ENCODE peak calls at places on chromosomes 12 and 14, in five cellular contexts. One of them, this sample, is unnamed.

GRCh38 chr12:121990692-121991603 is 30.7 kb upstream of the BCL7A start:
- DNase-seq in upper lobe of right lung: no peak
- DNase-seq in SK-N-SH: no peak
- DNase-seq in IMR-90: peak; percentile 45
- DNase-seq in cardiac muscle cell: no peak
- DNase-seq in this sample: no peak

GRCh38 chr12:12872139-12872933 is 19.0 kb upstream of the GPRC5A start:
- DNase-seq in SK-N-SH: no peak
- DNase-seq in IMR-90: peak; percentile 88
- DNase-seq in upper lobe of right lung: no peak
- DNase-seq in cardiac muscle cell: no peak
- DNase-seq in this sample: peak; percentile 78

GRCh38 chr14:79436325-79436724 is 775.0 kb downstream of the DIO2 start:
- DNase-seq in cardiac muscle cell: no peak
- DNase-seq in upper lobe of right lung: no peak
- DNase-seq in IMR-90: peak; percentile 24
- DNase-seq in SK-N-SH: no peak
- DNase-seq in this sample: no peak

GRCh38 chr12:122395319-122395718 is 27.1 kb downstream of the CLIP1 start:
- DNase-seq in IMR-90: peak; percentile 95
- DNase-seq in upper lobe of right lung: no peak
- DNase-seq in SK-N-SH: peak; percentile 26
- DNase-seq in cardiac muscle cell: no peak
- DNase-seq in this sample: no peak

GRCh38 chr12:131795688-131796410 is 32.3 kb upstream of the MMP17 start:
- DNase-seq in IMR-90: no peak
- DNase-seq in cardiac muscle cell: no peak
- DNase-seq in SK-N-SH: no peak
- DNase-seq in upper lobe of right lung: peak; percentile 77
- DNase-seq in this sample: peak; percentile 78

GRCh38 chr12:92108651-92109050 is 37.0 kb downstream of the BTG1 start:
- DNase-seq in SK-N-SH: peak; percentile 20
- DNase-seq in IMR-90: peak; percentile 78
- DNase-seq in upper lobe of right lung: no peak
- DNase-seq in cardiac muscle cell: peak; percentile 47
- DNase-seq in this sample: peak; percentile 69

GRCh38 chr14:94025720-94026119 is 420 bp upstream of the OTUB2 start:
- DNase-seq in cardiac muscle cell: no peak
- DNase-seq in SK-N-SH: no peak
- DNase-seq in IMR-90: no peak
- DNase-seq in upper lobe of right lung: no peak
- DNase-seq in this sample: no peak

GRCh38 chr12:85681333-85681732 is 154.9 kb downstream of the RASSF9 start:
- DNase-seq in SK-N-SH: no peak
- DNase-seq in upper lobe of right lung: no peak
- DNase-seq in cardiac muscle cell: no peak
- DNase-seq in IMR-90: no peak
- DNase-seq in this sample: no peak

GRCh38 chr14:101525646-101526527 is 35.4 kb upstream of the DIO3 start:
- DNase-seq in upper lobe of right lung: no peak
- DNase-seq in cardiac muscle cell: peak; percentile 12
- DNase-seq in SK-N-SH: peak; percentile 75
- DNase-seq in IMR-90: no peak
- DNase-seq in this sample: peak; percentile 63

GRCh38 chr14:74647834-74648361 is 35.9 kb upstream of the LTBP2 start:
- DNase-seq in IMR-90: no peak
- DNase-seq in upper lobe of right lung: no peak
- DNase-seq in cardiac muscle cell: no peak
- DNase-seq in SK-N-SH: peak; percentile 47
- DNase-seq in this sample: peak; percentile 53

GRCh38 chr12:20527396-20528154 is 159.2 kb downstream of the PDE3A start:
- DNase-seq in IMR-90: peak; percentile 90
- DNase-seq in upper lobe of right lung: no peak
- DNase-seq in SK-N-SH: no peak
- DNase-seq in cardiac muscle cell: no peak
- DNase-seq in this sample: no peak

GRCh38 chr12:27177716-27178115 is 66.4 kb upstream of the STK38L start:
- DNase-seq in upper lobe of right lung: no peak
- DNase-seq in SK-N-SH: no peak
- DNase-seq in cardiac muscle cell: no peak
- DNase-seq in IMR-90: peak; percentile 80
- DNase-seq in this sample: no peak

GRCh38 chr14:103716091-103716801 is 636 bp downstream of the ZFYVE21 start:
- DNase-seq in cardiac muscle cell: no peak
- DNase-seq in IMR-90: no peak
- DNase-seq in SK-N-SH: peak; percentile 74
- DNase-seq in upper lobe of right lung: peak; percentile 81
- DNase-seq in this sample: no peak

GRCh38 chr14:55366271-55366670 is 45.4 kb downstream of the ATG14 start:
- DNase-seq in upper lobe of right lung: no peak
- DNase-seq in IMR-90: peak; percentile 85
- DNase-seq in cardiac muscle cell: no peak
- DNase-seq in SK-N-SH: no peak
- DNase-seq in this sample: no peak

GRCh38 chr12:116055895-116056607 is 221.4 kb downstream of the MED13L start:
- DNase-seq in cardiac muscle cell: no peak
- DNase-seq in upper lobe of right lung: no peak
- DNase-seq in SK-N-SH: no peak
- DNase-seq in IMR-90: no peak
- DNase-seq in this sample: no peak

GRCh38 chr14:56587701-56588100 is 8.1 kb downstream of the TMEM260 start:
- DNase-seq in cardiac muscle cell: no peak
- DNase-seq in upper lobe of right lung: no peak
- DNase-seq in IMR-90: no peak
- DNase-seq in SK-N-SH: no peak
- DNase-seq in this sample: no peak

GRCh38 chr14:61472801-61473376 is 151.5 kb downstream of the PRKCH start:
- DNase-seq in IMR-90: peak; percentile 24
- DNase-seq in cardiac muscle cell: no peak
- DNase-seq in upper lobe of right lung: no peak
- DNase-seq in SK-N-SH: no peak
- DNase-seq in this sample: peak; percentile 2

GRCh38 chr14:36773558-36773957 is 111.9 kb downstream of the PAX9 start:
- DNase-seq in upper lobe of right lung: no peak
- DNase-seq in cardiac muscle cell: no peak
- DNase-seq in SK-N-SH: no peak
- DNase-seq in IMR-90: peak; percentile 6
- DNase-seq in this sample: no peak

GRCh38 chr14:61475316-61475715 is 153.9 kb downstream of the PRKCH start:
- DNase-seq in cardiac muscle cell: peak; percentile 75
- DNase-seq in IMR-90: peak; percentile 84
- DNase-seq in SK-N-SH: no peak
- DNase-seq in upper lobe of right lung: no peak
- DNase-seq in this sample: no peak

GRCh38 chr12:59708059-59708458 is 112.2 kb downstream of the SLC16A7 start:
- DNase-seq in SK-N-SH: no peak
- DNase-seq in IMR-90: peak; percentile 77
- DNase-seq in cardiac muscle cell: no peak
- DNase-seq in upper lobe of right lung: no peak
- DNase-seq in this sample: no peak

GRCh38 chr12:94074216-94074969 is 74.0 kb upstream of the PLXNC1 start:
- DNase-seq in IMR-90: no peak
- DNase-seq in cardiac muscle cell: no peak
- DNase-seq in upper lobe of right lung: no peak
- DNase-seq in SK-N-SH: no peak
- DNase-seq in this sample: no peak

GRCh38 chr12:4147051-4147481 is 126.5 kb upstream of the CCND2 start:
- DNase-seq in SK-N-SH: no peak
- DNase-seq in IMR-90: no peak
- DNase-seq in cardiac muscle cell: no peak
- DNase-seq in upper lobe of right lung: no peak
- DNase-seq in this sample: peak; percentile 56

GRCh38 chr12:103840399-103840880 is 594 bp downstream of the NT5DC3 start:
- DNase-seq in SK-N-SH: peak; percentile 74
- DNase-seq in upper lobe of right lung: peak; percentile 65
- DNase-seq in IMR-90: peak; percentile 25
- DNase-seq in cardiac muscle cell: no peak
- DNase-seq in this sample: no peak

GRCh38 chr12:126719886-126720666 is 1546.9 kb upstream of the TMEM132C start:
- DNase-seq in IMR-90: no peak
- DNase-seq in upper lobe of right lung: no peak
- DNase-seq in cardiac muscle cell: peak; percentile 82
- DNase-seq in SK-N-SH: no peak
- DNase-seq in this sample: peak; percentile 36

GRCh38 chr14:22535126-22535525 is 53.9 kb downstream of the DAD1 start:
- DNase-seq in IMR-90: no peak
- DNase-seq in cardiac muscle cell: no peak
- DNase-seq in SK-N-SH: no peak
- DNase-seq in upper lobe of right lung: no peak
- DNase-seq in this sample: no peak

GRCh38 chr12:122942609-122943008 is 23.7 kb downstream of the ABCB9 start:
- DNase-seq in cardiac muscle cell: no peak
- DNase-seq in upper lobe of right lung: no peak
- DNase-seq in IMR-90: peak; percentile 31
- DNase-seq in SK-N-SH: no peak
- DNase-seq in this sample: no peak

GRCh38 chr14:80095623-80096022 is 115.7 kb downstream of the DIO2 start:
- DNase-seq in IMR-90: peak; percentile 85
- DNase-seq in upper lobe of right lung: no peak
- DNase-seq in cardiac muscle cell: no peak
- DNase-seq in SK-N-SH: no peak
- DNase-seq in this sample: no peak

GRCh38 chr14:75570797-75571196 is 7.6 kb upstream of the FLVCR2 start:
- DNase-seq in cardiac muscle cell: no peak
- DNase-seq in IMR-90: no peak
- DNase-seq in upper lobe of right lung: no peak
- DNase-seq in SK-N-SH: no peak
- DNase-seq in this sample: no peak

GRCh38 chr12:47071241-47071852 is 8.1 kb upstream of the PCED1B start:
- DNase-seq in upper lobe of right lung: no peak
- DNase-seq in cardiac muscle cell: peak; percentile 26
- DNase-seq in IMR-90: no peak
- DNase-seq in SK-N-SH: no peak
- DNase-seq in this sample: peak; percentile 81

GRCh38 chr14:92105073-92105844 is 1.1 kb downstream of the ATXN3 start:
- DNase-seq in SK-N-SH: no peak
- DNase-seq in IMR-90: peak; percentile 48
- DNase-seq in cardiac muscle cell: no peak
- DNase-seq in upper lobe of right lung: no peak
- DNase-seq in this sample: no peak

GRCh38 chr12:44375694-44376093 is 500.4 kb downstream of the NELL2 start:
- DNase-seq in cardiac muscle cell: no peak
- DNase-seq in SK-N-SH: no peak
- DNase-seq in upper lobe of right lung: no peak
- DNase-seq in IMR-90: no peak
- DNase-seq in this sample: no peak

GRCh38 chr12:2115101-2115845 is 62.5 kb downstream of the CACNA1C start:
- DNase-seq in IMR-90: no peak
- DNase-seq in cardiac muscle cell: no peak
- DNase-seq in upper lobe of right lung: peak; percentile 63
- DNase-seq in SK-N-SH: no peak
- DNase-seq in this sample: no peak

GRCh38 chr12:34605510-34605887 is 583.2 kb downstream of the ALG10 start:
- DNase-seq in IMR-90: no peak
- DNase-seq in cardiac muscle cell: no peak
- DNase-seq in upper lobe of right lung: no peak
- DNase-seq in SK-N-SH: peak; percentile 0
- DNase-seq in this sample: no peak

GRCh38 chr12:34604631-34605509 is 582.6 kb downstream of the ALG10 start:
- DNase-seq in SK-N-SH: peak; percentile 0
- DNase-seq in cardiac muscle cell: no peak
- DNase-seq in IMR-90: no peak
- DNase-seq in upper lobe of right lung: peak; percentile 46
- DNase-seq in this sample: no peak

GRCh38 chr12:34602213-34602940 is 580.1 kb downstream of the ALG10 start:
- DNase-seq in upper lobe of right lung: no peak
- DNase-seq in SK-N-SH: peak; percentile 0
- DNase-seq in IMR-90: no peak
- DNase-seq in cardiac muscle cell: no peak
- DNase-seq in this sample: no peak

GRCh38 chr12:34603382-34604035 is 581.2 kb downstream of the ALG10 start:
- DNase-seq in cardiac muscle cell: no peak
- DNase-seq in IMR-90: no peak
- DNase-seq in SK-N-SH: peak; percentile 0
- DNase-seq in upper lobe of right lung: no peak
- DNase-seq in this sample: no peak

GRCh38 chr12:34604227-34604626 is 581.9 kb downstream of the ALG10 start:
- DNase-seq in SK-N-SH: peak; percentile 0
- DNase-seq in IMR-90: no peak
- DNase-seq in upper lobe of right lung: peak; percentile 55
- DNase-seq in cardiac muscle cell: no peak
- DNase-seq in this sample: no peak
- H3K9me3 ChIP-seq in SK-N-SH: no peaks in the 10 kb centered on the region
- H3K9me3 ChIP-seq in IMR-90: peaks cover 62% of the 10 kb centered on the region
- H3K9me3 ChIP-seq in upper lobe of right lung: peaks cover 11% of the 10 kb centered on the region
- H3K9me3 ChIP-seq in cardiac muscle cell: no peaks in the 10 kb centered on the region
- H3K9me3 ChIP-seq in this sample: peaks cover 29% of the 10 kb centered on the region

GRCh38 chr12:34295366-34296142 is 273.3 kb downstream of the ALG10 start:
- DNase-seq in cardiac muscle cell: no peak
- DNase-seq in IMR-90: no peak
- DNase-seq in upper lobe of right lung: no peak
- DNase-seq in SK-N-SH: no peak
- DNase-seq in this sample: no peak
- H3K9me3 ChIP-seq in cardiac muscle cell: no peaks in the 10 kb centered on the region
- H3K9me3 ChIP-seq in IMR-90: peaks cover 73% of the 10 kb centered on the region
- H3K9me3 ChIP-seq in upper lobe of right lung: no peaks in the 10 kb centered on the region
- H3K9me3 ChIP-seq in SK-N-SH: no peaks in the 10 kb centered on the region
- H3K9me3 ChIP-seq in this sample: peaks cover 51% of the 10 kb centered on the region

GRCh38 chr14:53140585-53140984 is 12.5 kb downstream of the DDHD1 start:
- DNase-seq in upper lobe of right lung: no peak
- DNase-seq in IMR-90: no peak
- DNase-seq in cardiac muscle cell: no peak
- DNase-seq in SK-N-SH: no peak
- DNase-seq in this sample: no peak

GRCh38 chr14:53137559-53137958 is 15.6 kb downstream of the DDHD1 start:
- DNase-seq in SK-N-SH: no peak
- DNase-seq in IMR-90: no peak
- DNase-seq in upper lobe of right lung: no peak
- DNase-seq in cardiac muscle cell: no peak
- DNase-seq in this sample: no peak
- H3K9me3 ChIP-seq in SK-N-SH: peaks cover 31% of the 10 kb centered on the region
- H3K9me3 ChIP-seq in IMR-90: peaks cover 11% of the 10 kb centered on the region
- H3K9me3 ChIP-seq in upper lobe of right lung: peaks cover 45% of the 10 kb centered on the region
- H3K9me3 ChIP-seq in cardiac muscle cell: no peaks in the 10 kb centered on the region
- H3K9me3 ChIP-seq in this sample: peaks cover 63% of the 10 kb centered on the region

DNA sequence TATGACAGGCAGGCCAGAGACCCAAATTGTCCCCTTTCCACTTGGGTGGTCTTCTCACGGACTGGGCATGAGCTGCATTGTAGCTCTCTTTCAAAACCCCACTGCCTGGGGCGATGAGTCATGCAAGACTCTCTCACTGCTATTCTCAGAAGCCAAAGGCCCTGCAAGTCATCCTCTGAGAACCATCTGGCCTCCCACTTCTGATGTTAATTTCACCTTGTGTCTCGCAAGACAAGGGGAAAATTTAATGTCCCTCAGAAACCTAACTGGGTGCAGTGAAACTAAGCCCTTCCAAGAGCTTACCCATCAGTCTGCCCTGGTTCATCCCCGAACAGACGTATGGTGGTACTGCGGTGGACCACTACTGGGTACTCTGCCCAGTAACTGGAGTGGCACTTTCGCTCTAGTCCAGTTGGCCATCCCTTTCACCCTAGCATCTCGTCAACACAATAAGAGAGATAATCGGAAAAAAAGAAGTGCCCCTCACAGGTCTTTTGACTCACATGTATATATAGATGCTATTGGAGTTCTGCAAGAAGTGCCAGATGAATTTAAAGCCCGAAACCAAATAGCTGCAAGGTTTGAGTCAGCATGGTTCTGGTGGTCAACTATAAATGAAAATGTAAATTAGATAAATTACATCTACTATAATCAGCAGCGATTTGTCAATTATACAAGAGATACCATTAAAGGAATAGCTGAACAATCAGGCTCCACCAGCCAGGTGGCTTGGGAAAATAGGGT is 31.3 kb upstream of the LALBA start:
- DNase-seq in cardiac muscle cell: no peak
- DNase-seq in SK-N-SH: no peak
- DNase-seq in upper lobe of right lung: no peak
- DNase-seq in IMR-90: peak; percentile 47
- DNase-seq in this sample: peak; percentile 72
- H3K9me3 ChIP-seq in cardiac muscle cell: no peaks in the 10 kb centered on the region
- H3K9me3 ChIP-seq in SK-N-SH: no peaks in the 10 kb centered on the region
- H3K9me3 ChIP-seq in upper lobe of right lung: peaks cover 3% of the 10 kb centered on the region
- H3K9me3 ChIP-seq in IMR-90: peaks cover 3% of the 10 kb centered on the region
- H3K9me3 ChIP-seq in this sample: peaks cover 35% of the 10 kb centered on the region